ENCODE peak calls at places on chromosome 1, in seven cellular contexts. S is hepatocyte, D is neural progenitor cell, M is fibroblast of lung, C is Karpas-422, P is IMR-90, U is mammary epithelial cell. V is an unnamed sample.

GRCh38 chr1:36537190-36537768 is 54.6 kb upstream of the CSF3R start:
- DNase-seq in S (no peak), M (no peak), P (no peak), U (no peak), C (no peak), D (no peak), V (no peak)

GRCh38 chr1:21497466-21498061 is 11.7 kb upstream of the ALPL start:
- DNase-seq in S (no peak), D (peak; percentile 72), M (no peak), C (no peak), P (no peak), U (no peak), V (no peak)

GRCh38 chr1:145926706-145927072 is 595 bp downstream of the RBM8A start:
- DNase-seq in U (no peak), C (no peak), P (no peak), S (no peak), M (no peak), D (no peak), V (no peak)

GRCh38 chr1:93591833-93592635 is 89.6 kb downstream of the BCAR3 start:
- DNase-seq in D (peak; percentile 17), S (peak; percentile 90), M (no peak), U (no peak), P (no peak), C (no peak), V (peak; percentile 66)

GRCh38 chr1:201290551-201290950 is 7.2 kb downstream of the PKP1 start:
- DNase-seq in D (no peak), M (no peak), U (no peak), P (no peak), S (no peak), C (no peak), V (no peak)

GRCh38 chr1:234324668-234325225 is 48.5 kb upstream of the COA6 start:
- DNase-seq in M (no peak), P (no peak), C (no peak), U (no peak), D (no peak), S (no peak), V (no peak)

GRCh38 chr1:202952818-202953217 is 5.3 kb downstream of the ADIPOR1 start:
- DNase-seq in U (peak; percentile 93), M (peak; percentile 40), C (no peak), D (no peak), S (no peak), P (peak; percentile 53), V (no peak)

GRCh38 chr1:3430820-3431219 is 23.6 kb upstream of the ARHGEF16 start:
- DNase-seq in D (no peak), U (no peak), P (no peak), C (no peak), S (no peak), M (no peak), V (no peak)

GRCh38 chr1:35936828-35937227 is 5.9 kb downstream of the AGO3 start:
- DNase-seq in M (no peak), S (no peak), P (no peak), D (no peak), U (no peak), C (no peak), V (no peak)

DNA sequence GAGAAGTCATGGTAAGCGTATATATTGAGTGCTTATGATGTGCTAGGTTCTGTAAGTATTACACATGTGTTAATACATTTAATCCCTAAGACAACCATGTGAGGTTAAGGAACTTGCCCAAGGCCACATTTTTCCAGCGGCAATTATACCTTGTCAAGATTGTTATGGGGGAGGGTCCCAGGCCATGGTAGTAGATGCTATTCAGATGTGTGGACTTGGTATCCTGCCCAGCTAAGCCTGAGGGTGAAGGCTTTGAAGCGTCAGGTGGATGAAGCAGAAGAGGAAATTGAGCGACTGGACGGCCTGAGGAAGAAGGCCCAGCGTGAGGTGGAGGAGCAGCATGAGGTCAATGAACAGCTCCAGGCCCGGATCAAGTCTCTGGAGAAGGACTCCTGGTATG is 3.6 kb upstream of the TUFT1 start:
- DNase-seq in U (no peak), M (no peak), S (no peak), P (no peak), C (no peak), D (no peak), V (no peak)
- H2AFZ ChIP-seq in U (no peak overlapping the region), M (no peak overlapping the region), S (no peak overlapping the region), P (peak overlapping the region; percentile 71), C (no peak overlapping the region), D (no peak overlapping the region), V (no peak overlapping the region)

GRCh38 chr1:61270761-61271411 is 188.5 kb downstream of the NFIA start:
- DNase-seq in S (no peak), C (no peak), M (peak; percentile 37), U (no peak), D (no peak), P (peak; percentile 71), V (no peak)

GRCh38 chr1:61270107-61270506 is 187.7 kb downstream of the NFIA start:
- DNase-seq in C (no peak), P (no peak), D (no peak), M (no peak), U (no peak), S (no peak), V (no peak)

GRCh38 chr1:61273167-61273705 is 190.9 kb downstream of the NFIA start:
- DNase-seq in S (no peak), C (no peak), P (no peak), D (no peak), U (no peak), M (no peak), V (no peak)

GRCh38 chr1:61269648-61270047 is 187.3 kb downstream of the NFIA start:
- DNase-seq in P (no peak), S (no peak), U (no peak), M (no peak), D (no peak), C (no peak), V (no peak)

DNA sequence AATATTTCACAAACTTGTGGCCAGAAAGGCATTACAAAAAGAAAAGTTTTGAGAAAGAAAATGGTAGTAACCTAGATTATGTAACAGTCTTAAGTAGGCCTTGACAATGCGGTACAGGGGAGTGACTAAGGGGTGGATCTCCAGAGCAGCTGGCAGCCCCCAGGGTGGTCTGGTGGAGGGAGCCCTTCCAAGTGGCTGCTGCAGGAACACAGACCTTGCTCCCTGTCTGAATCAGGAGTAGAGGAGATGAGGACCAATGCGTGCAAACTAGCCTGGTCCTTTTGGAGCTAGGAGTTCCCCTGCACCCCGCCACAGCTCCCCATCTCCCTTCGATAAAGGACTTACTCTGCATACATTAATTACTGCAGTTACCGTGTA is 189.0 kb downstream of the NFIA start:
- DNase-seq in U (no peak), M (no peak), C (no peak), D (peak; percentile 28), P (no peak), S (no peak), V (no peak)
- H3K4me3 ChIP-seq in U (no peak overlapping the region), M (no peak overlapping the region), C (no peak overlapping the region), D (no peak overlapping the region), P (no peak overlapping the region), S (no peak overlapping the region), V (no peak overlapping the region)

GRCh38 chr1:182681516-182681915 is 2.9 kb downstream of the RGS8 start:
- DNase-seq in U (no peak), C (no peak), P (no peak), D (no peak), S (no peak), M (no peak), V (no peak)

GRCh38 chr1:182682898-182683501 is 1.4 kb downstream of the RGS8 start:
- DNase-seq in C (no peak), S (no peak), P (no peak), D (no peak), M (no peak), U (no peak), V (no peak)

GRCh38 chr1:182687361-182687760 is 3.0 kb upstream of the RGS8 start:
- DNase-seq in U (peak; percentile 26), P (no peak), S (no peak), M (no peak), D (no peak), C (no peak), V (peak; percentile 53)

GRCh38 chr1:182685186-182685585 is 799 bp upstream of the RGS8 start:
- DNase-seq in S (peak; percentile 23), P (no peak), C (no peak), M (no peak), U (no peak), D (no peak), V (no peak)

DNA sequence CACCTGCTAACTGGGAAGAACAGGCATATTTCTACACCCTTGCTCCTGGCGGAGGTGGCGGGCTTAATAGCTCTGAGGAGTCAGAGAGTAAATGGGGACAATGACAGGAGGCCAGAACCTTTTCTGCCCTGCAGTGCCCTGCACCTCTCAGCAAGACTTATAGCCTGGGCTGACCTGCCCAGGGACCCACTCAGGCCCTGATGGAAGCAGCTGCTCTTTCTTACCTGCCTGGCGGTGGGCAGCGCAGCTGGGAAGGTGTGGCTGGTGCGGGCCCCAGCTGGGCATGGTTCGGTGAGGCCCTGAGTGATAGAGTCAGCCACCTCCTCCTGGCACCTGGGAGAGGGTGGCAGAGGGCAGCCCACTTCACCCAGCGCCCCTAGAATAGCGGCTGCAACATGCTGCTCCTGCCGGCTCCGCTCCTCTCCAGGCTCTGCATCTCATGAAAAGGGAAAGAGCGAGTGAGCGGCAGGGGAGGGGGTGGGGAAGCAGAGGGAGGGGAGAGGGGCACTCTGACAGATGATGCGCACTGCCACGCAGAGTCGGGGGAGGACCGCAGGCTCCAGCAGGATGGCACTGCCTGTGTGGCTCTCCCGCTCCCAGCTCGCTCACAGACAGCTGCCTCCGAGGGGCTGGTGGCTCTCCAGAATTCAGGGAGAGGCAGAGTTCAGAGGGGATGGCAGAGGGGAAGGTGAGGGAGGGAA is at the start of gene RGS8:
- DNase-seq in M (no peak), C (no peak), S (no peak), D (peak; percentile 54), P (no peak), U (no peak), V (no peak)
- H2AFZ ChIP-seq in M (no peak within 1 kb of the TSS), C (no peak within 1 kb of the TSS), S (no peak within 1 kb of the TSS), D (peak within 1 kb of the TSS; percentile 23), P (peak within 1 kb of the TSS; percentile 8), U (no peak within 1 kb of the TSS), V (no peak within 1 kb of the TSS)

GRCh38 chr1:109470245-109470644 is 3.9 kb downstream of the SYPL2 start:
- DNase-seq in S (no peak), C (no peak), M (no peak), D (no peak), U (no peak), P (no peak), V (no peak)

GRCh38 chr1:109466440-109467300 is at the start of gene SYPL2:
- DNase-seq in C (no peak), D (peak; percentile 71), S (peak; percentile 58), P (peak; percentile 12), M (peak; percentile 39), U (no peak), V (no peak)

GRCh38 chr1:109467301-109467777 is 993 bp downstream of the SYPL2 start:
- DNase-seq in D (peak; percentile 40), M (no peak), C (no peak), P (no peak), S (no peak), U (no peak), V (no peak)

GRCh38 chr1:109466100-109466439 is 276 bp upstream of the SYPL2 start:
- DNase-seq in U (no peak), M (no peak), S (no peak), C (no peak), D (no peak), P (no peak), V (no peak)

DNA sequence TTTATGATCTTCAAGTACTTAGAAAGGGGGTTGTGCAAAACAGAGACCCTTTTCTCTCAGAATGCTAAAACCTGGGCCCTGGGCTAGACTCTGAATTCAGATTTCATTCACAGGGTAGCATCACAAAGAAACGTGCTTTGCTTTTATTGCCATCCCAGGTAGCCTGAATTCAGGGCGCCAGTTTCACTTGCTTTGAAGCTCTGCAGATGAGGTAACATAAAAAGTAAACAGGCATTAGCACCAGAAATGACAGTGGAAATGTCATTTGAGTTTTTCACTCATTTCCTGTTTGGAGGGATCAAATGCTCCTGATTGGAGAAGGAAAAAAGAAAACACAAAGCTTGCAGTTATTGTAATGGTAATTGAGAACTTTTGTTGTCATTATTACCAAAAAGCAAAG is 2.6 kb downstream of the SYPL2 start:
- DNase-seq in P (no peak), M (no peak), U (no peak), S (no peak), C (no peak), D (no peak), V (no peak)
- H3K4me3 ChIP-seq in P (no peak overlapping the region), M (no peak overlapping the region), U (no peak overlapping the region), S (no peak overlapping the region), C (no peak overlapping the region), D (no peak overlapping the region), V (no peak overlapping the region)

V was measured in PC-9.